ENCODE peak calls at places on chromosomes 7 and 10, in ten cellular contexts. X is tibial artery, G is fibroblast of pulmonary artery, K is lower lobe of right lung, O is HCT116, Q is HFF-Myc, B is foreskin fibroblast, L is fibroblast of mammary gland, T is Peyer's patch, C is MM.1S. R is an unnamed sample.

GRCh38 chr10:22228167-22228938 is 10.5 kb upstream of the EBLN1 start:
- DNase-seq in X (no peak), T (no peak), Q (no peak), O (no peak), C (no peak), L (no peak), B (no peak), K (no peak), G (no peak), R (no peak)

GRCh38 chr10:71716406-71716805 is 3.2 kb downstream of the C10orf105 start:
- DNase-seq in Q (no peak), B (no peak), L (no peak), C (no peak), T (no peak), G (no peak), O (no peak), K (no peak), X (no peak), R (no peak)

GRCh38 chr10:37831495-37832333 is 25.7 kb downstream of the ZNF248 start:
- DNase-seq in T (no peak), G (no peak), L (peak), C (no peak), K (no peak), X (no peak), B (no peak), O (no peak), Q (no peak), R (no peak)

GRCh38 chr10:101613646-101614045 is 25.5 kb downstream of the DPCD start:
- DNase-seq in G (no peak), T (no peak), B (no peak), Q (no peak), C (no peak), O (no peak), L (no peak), X (no peak), K (no peak), R (no peak)

GRCh38 chr7:107138696-107139420 is 29.9 kb upstream of the HBP1 start:
- DNase-seq in Q (no peak), O (no peak), G (no peak), X (no peak), T (no peak), L (no peak), B (no peak), K (no peak), C (no peak), R (no peak)

GRCh38 chr7:28627263-28627653 is 214.9 kb downstream of the CREB5 start:
- DNase-seq in Q (no peak), B (peak), T (no peak), K (no peak), C (no peak), L (peak), O (no peak), X (no peak), G (no peak), R (no peak)

GRCh38 chr10:78853864-78854263 is 214.9 kb upstream of the ZMIZ1 start:
- DNase-seq in T (no peak), L (peak), O (no peak), C (no peak), B (no peak), Q (no peak), G (no peak), K (no peak), X (no peak), R (no peak)

GRCh38 chr10:71696635-71697326 is 22.8 kb downstream of the C10orf105 start:
- DNase-seq in L (peak), T (peak), C (peak), Q (no peak), O (no peak), G (peak), B (peak), X (no peak), K (peak), R (no peak)

GRCh38 chr7:31875424-31875823 is 188.4 kb downstream of the PPP1R17 start:
- DNase-seq in O (no peak), G (peak), L (peak), K (no peak), C (no peak), T (no peak), Q (peak), X (no peak), B (no peak), R (no peak)

GRCh38 chr7:94054130-94054529 is 50.0 kb upstream of the BET1 start:
- DNase-seq in G (no peak), L (peak), Q (no peak), K (no peak), O (no peak), B (no peak), T (no peak), C (no peak), X (no peak), R (no peak)

GRCh38 chr7:99193527-99194214 is 14.2 kb downstream of the KPNA7 start:
- DNase-seq in L (peak), B (peak), Q (no peak), K (no peak), O (no peak), T (no peak), G (peak), X (no peak), C (no peak), R (no peak)

GRCh38 chr10:110993024-110993693 is 73.8 kb downstream of the SHOC2 start:
- DNase-seq in C (peak), K (no peak), L (peak), G (peak), O (no peak), Q (peak), X (no peak), B (peak), T (no peak), R (no peak)

GRCh38 chr10:84424731-84425165 is 96.4 kb downstream of the CCSER2 start:
- DNase-seq in X (peak), Q (peak), O (peak), B (peak), G (peak), C (peak), L (peak), K (peak), T (no peak), R (no peak)

GRCh38 chr10:18136056-18136916 is 3.9 kb upstream of the CACNB2 start:
- DNase-seq in K (no peak), B (peak), G (no peak), X (no peak), C (no peak), Q (no peak), T (no peak), L (peak), O (no peak), R (no peak)

GRCh38 chr7:53602817-53603418 is 567.5 kb downstream of the POM121L12 start:
- DNase-seq in C (no peak), Q (no peak), B (no peak), T (no peak), K (no peak), L (no peak), X (no peak), O (no peak), G (no peak), R (no peak)

GRCh38 chr10:125007436-125007835 is 65.5 kb downstream of the ZRANB1 start:
- DNase-seq in B (no peak), Q (no peak), O (no peak), C (no peak), G (no peak), K (no peak), T (no peak), L (no peak), X (no peak), R (no peak)

GRCh38 chr7:155454183-155455112 is 3.5 kb upstream of the EN2 start:
- DNase-seq in O (no peak), C (no peak), T (no peak), K (no peak), B (no peak), Q (no peak), L (no peak), X (no peak), G (no peak), R (no peak)

GRCh38 chr10:97686962-97687784 is at the start of gene AVPI1:
- DNase-seq in G (peak), L (peak), B (peak), K (peak), C (peak), Q (peak), X (peak), T (peak), O (peak), R (peak)

GRCh38 chr10:115402690-115403089 is 309.5 kb downstream of the ATRNL1 start:
- DNase-seq in X (no peak), L (peak), O (no peak), T (no peak), G (peak), Q (no peak), K (no peak), C (no peak), B (peak), R (no peak)

GRCh38 chr7:131370523-131370968 is 42.9 kb downstream of the MKLN1 start:
- DNase-seq in K (no peak), O (no peak), L (peak), X (no peak), G (peak), Q (peak), C (peak), B (peak), T (peak), R (peak)

GRCh38 chr7:157985636-157986035 is 602.0 kb downstream of the PTPRN2 start:
- DNase-seq in X (no peak), O (no peak), C (no peak), L (no peak), K (no peak), G (no peak), B (no peak), Q (no peak), T (no peak), R (no peak)

GRCh38 chr10:99984201-99984600 is 25.5 kb downstream of the DNMBP start:
- DNase-seq in G (no peak), C (peak), K (no peak), T (no peak), B (no peak), L (peak), X (no peak), O (no peak), Q (no peak), R (no peak)

GRCh38 chr10:83023647-83024046 is 1115.7 kb upstream of the GHITM start:
- DNase-seq in X (no peak), K (no peak), L (no peak), O (no peak), B (no peak), C (no peak), Q (no peak), G (peak), T (no peak), R (no peak)

GRCh38 chr7:112254166-112254565 is 47.7 kb downstream of the ZNF277 start:
- DNase-seq in G (no peak), L (no peak), Q (no peak), C (no peak), X (no peak), O (no peak), B (no peak), K (no peak), T (no peak), R (no peak)

GRCh38 chr10:26269754-26270153 is 53.2 kb downstream of the GAD2 start:
- DNase-seq in C (peak), Q (no peak), G (peak), T (no peak), B (no peak), K (no peak), O (peak), L (peak), X (no peak), R (no peak)

GRCh38 chr10:80709879-80710278 is 172.2 kb downstream of the SH2D4B start:
- DNase-seq in X (no peak), L (no peak), G (no peak), O (no peak), C (no peak), Q (no peak), T (no peak), K (no peak), B (no peak), R (no peak)

GRCh38 chr7:19871102-19871501 is 97.7 kb upstream of the TMEM196 start:
- DNase-seq in T (no peak), K (no peak), L (no peak), Q (no peak), B (no peak), C (no peak), O (no peak), G (no peak), X (no peak), R (no peak)

GRCh38 chr10:73875139-73875475 is 752 bp upstream of the CAMK2G start:
- DNase-seq in B (no peak), C (peak), G (no peak), T (no peak), X (no peak), K (no peak), Q (no peak), O (no peak), L (no peak), R (no peak)

GRCh38 chr10:60914676-60915075 is 29.3 kb downstream of the RHOBTB1 start:
- DNase-seq in K (no peak), T (no peak), O (no peak), X (peak), C (no peak), B (peak), Q (peak), L (peak), G (peak), R (no peak)

GRCh38 chr7:139594911-139595476 is 71.5 kb downstream of the CLEC2L start:
- DNase-seq in X (no peak), L (peak), Q (no peak), K (no peak), G (no peak), T (no peak), B (peak), C (no peak), O (no peak), R (no peak)

GRCh38 chr7:14793151-14793550 is 109.4 kb downstream of the DGKB start:
- DNase-seq in L (no peak), Q (no peak), T (no peak), G (no peak), O (no peak), X (no peak), K (no peak), B (no peak), C (no peak), R (no peak)

GRCh38 chr7:90708841-90709317 is 112.8 kb downstream of the CDK14 start:
- DNase-seq in L (peak), X (no peak), Q (no peak), T (peak), O (peak), K (no peak), C (peak), B (no peak), G (peak), R (peak)

GRCh38 chr10:117477961-117478670 is 64.4 kb upstream of the EMX2 start:
- DNase-seq in O (peak), B (peak), X (no peak), L (peak), K (no peak), C (no peak), T (no peak), G (peak), Q (peak), R (no peak)

GRCh38 chr7:18831943-18832342 is 285.5 kb downstream of the TWIST1 start:
- DNase-seq in T (no peak), G (no peak), B (no peak), L (no peak), Q (no peak), K (no peak), X (no peak), C (no peak), O (no peak), R (no peak)

GRCh38 chr7:18829101-18829486 is 288.3 kb downstream of the TWIST1 start:
- DNase-seq in X (no peak), G (no peak), C (no peak), O (no peak), Q (no peak), B (no peak), T (no peak), L (no peak), K (no peak), R (no peak)

GRCh38 chr7:18829518-18830252 is 287.8 kb downstream of the TWIST1 start:
- DNase-seq in T (no peak), O (no peak), X (no peak), L (peak), Q (no peak), C (no peak), K (no peak), G (peak), B (peak), R (no peak)

GRCh38 chr7:18831381-18831901 is 286.0 kb downstream of the TWIST1 start:
- DNase-seq in Q (no peak), C (no peak), B (no peak), G (peak), T (no peak), K (no peak), X (no peak), L (peak), O (no peak), R (no peak)

DNA sequence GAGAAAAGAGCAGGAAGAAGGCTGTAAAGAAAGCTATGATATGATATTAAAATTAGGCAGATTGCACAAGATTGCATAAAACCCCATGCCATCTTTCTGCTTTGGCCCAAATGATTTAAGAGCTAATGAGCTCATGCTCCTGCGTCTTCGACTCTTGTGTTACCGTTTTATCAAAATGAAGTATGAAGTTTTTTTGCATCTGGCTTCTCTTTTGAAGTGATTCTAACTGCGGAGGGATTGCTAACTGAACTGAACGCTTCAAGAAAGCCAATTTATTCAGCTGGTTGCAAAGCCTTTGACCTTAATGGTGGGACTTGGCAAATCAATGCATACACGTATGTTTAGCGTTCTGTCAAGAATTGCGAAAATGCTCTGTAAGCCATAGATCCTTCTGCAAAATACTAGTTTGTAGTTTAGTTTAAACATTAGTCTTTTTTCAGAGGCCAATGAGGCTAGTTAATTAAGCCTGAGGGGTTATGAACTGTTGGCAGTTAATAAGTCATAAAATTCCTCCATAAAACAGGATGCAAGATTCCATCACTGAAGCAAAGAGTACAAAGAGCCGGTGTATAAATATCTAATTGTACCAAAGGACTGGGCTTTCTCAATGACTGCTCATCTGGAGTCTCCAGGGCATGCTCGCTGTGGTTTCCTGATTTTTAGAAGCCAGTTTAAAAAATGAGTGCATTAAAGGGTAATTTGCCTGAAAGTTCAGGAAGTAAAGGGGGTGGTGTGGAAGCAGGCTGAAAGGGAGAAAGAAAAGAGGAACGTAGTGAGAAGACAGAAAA is 282.7 kb downstream of the TWIST1 start:
- DNase-seq in K (no peak), B (no peak), C (no peak), G (no peak), Q (no peak), T (no peak), O (no peak), L (peak), X (no peak), R (no peak)
- TF ChIP-seq CTCF in K (no peak), B (no peak), C (no peak), G (no peak), Q (no peak), T (no peak), O (no peak), L (no peak), X (no peak), R (no peak)

GRCh38 chr7:135745702-135746312 is 2.8 kb downstream of the FAM180A start:
- DNase-seq in C (no peak), X (peak), T (no peak), K (no peak), L (peak), B (peak), Q (peak), O (peak), G (peak), R (no peak)

GRCh38 chr7:135744938-135745701 is 3.5 kb downstream of the FAM180A start:
- DNase-seq in C (no peak), O (peak), L (peak), T (no peak), K (no peak), X (peak), Q (no peak), B (peak), G (peak), R (no peak)

GRCh38 chr7:135748770-135749169 is at the start of gene FAM180A:
- DNase-seq in T (no peak), X (peak), L (peak), O (no peak), B (peak), C (no peak), Q (peak), K (no peak), G (peak), R (no peak)

GRCh38 chr7:135743907-135744789 is 4.5 kb downstream of the FAM180A start:
- DNase-seq in L (peak), C (no peak), G (peak), K (no peak), X (peak), T (no peak), O (no peak), Q (no peak), B (peak), R (no peak)

GRCh38 chr7:135747366-135747765 is 1.2 kb downstream of the FAM180A start:
- DNase-seq in G (no peak), X (no peak), K (no peak), T (no peak), Q (no peak), B (no peak), L (peak), O (no peak), C (no peak), R (no peak)
- H3K4me3 ChIP-seq in G (no peak), X (peak), K (peak), T (no peak), Q (no peak), B (peak), L (peak), O (no peak), C (no peak), R (no peak)

GRCh38 chr7:45921699-45922519 is 837 bp upstream of the IGFBP3 start:
- DNase-seq in L (peak), X (peak), K (peak), G (peak), T (no peak), Q (peak), O (peak), B (peak), C (peak), R (no peak)
- TF ChIP-seq CTCF in L (peak), X (peak), K (peak), G (peak), T (peak), Q (peak), O (peak), B (peak), C (peak), R (peak)

GRCh38 chr7:115478426-115478825 is 552.1 kb downstream of the TFEC start:
- DNase-seq in Q (no peak), C (no peak), X (no peak), B (no peak), G (no peak), O (no peak), T (no peak), L (no peak), K (no peak), R (no peak)

GRCh38 chr7:115475206-115475605 is 553.3 kb downstream of the MDFIC start:
- DNase-seq in C (no peak), L (no peak), K (no peak), O (no peak), T (no peak), G (no peak), B (no peak), X (no peak), Q (no peak), R (no peak)

GRCh38 chr7:115475774-115476407 is 554.0 kb downstream of the MDFIC start:
- DNase-seq in O (no peak), X (no peak), Q (no peak), C (no peak), L (no peak), B (no peak), G (no peak), K (no peak), T (no peak), R (no peak)

GRCh38 chr7:115476666-115477065 is 553.9 kb downstream of the TFEC start:
- DNase-seq in L (no peak), K (no peak), X (no peak), T (no peak), B (no peak), Q (no peak), G (no peak), O (no peak), C (no peak), R (no peak)

DNA sequence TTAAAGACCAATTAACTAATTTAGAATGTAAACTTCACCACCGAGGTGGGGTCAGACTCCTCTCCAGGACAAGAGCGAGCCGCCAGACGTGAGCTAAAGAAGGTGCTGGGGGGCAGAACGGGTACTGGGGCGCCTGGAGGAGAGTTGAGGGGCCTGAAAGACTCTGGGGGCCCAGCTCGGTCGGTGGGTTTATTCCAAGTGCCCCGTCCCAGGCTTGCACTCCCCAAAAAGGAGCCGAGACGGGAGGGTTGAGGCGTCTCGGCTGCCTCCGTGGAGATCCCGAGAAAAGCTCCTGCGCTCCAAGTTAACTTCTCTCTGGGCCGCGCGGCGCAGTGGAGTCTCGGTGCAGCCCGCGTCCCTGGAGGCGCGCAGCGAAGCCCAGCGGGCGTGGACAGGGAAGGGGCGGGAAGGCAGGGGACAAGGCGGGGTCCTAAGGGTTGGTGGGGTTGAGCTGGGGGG is 553.3 kb downstream of the TFEC start:
- DNase-seq in O (no peak), X (no peak), B (no peak), T (no peak), Q (no peak), K (peak), C (no peak), L (peak), G (peak), R (no peak)
- H3K4me3 ChIP-seq in O (no peak), X (peak), B (peak), T (peak), Q (peak), K (peak), C (peak), L (peak), G (peak), R (no peak)